ENCODE peak calls at places on chromosomes 12 and 14, in nine cellular contexts. C is substantia nigra, K is NCI-H2081, S is DMS79, D is Right ventricle myocardium superior, N is Panc1, U is HTR-8/SVneo, L is frontal cortex, Y is osteoblast. P is an unnamed sample.

GRCh38 chr12:128365831-128366231 is 98.9 kb downstream of the TMEM132C start:
- DNase-seq in N (no peak), K (no peak), Y (no peak), U (no peak), D (peak), C (peak), L (peak), S (no peak), P (no peak)

GRCh38 chr12:118307069-118307954 is 65.4 kb downstream of the TAOK3 start:
- DNase-seq in L (no peak), D (no peak), S (no peak), Y (peak), C (no peak), U (peak), K (no peak), N (no peak), P (no peak)

GRCh38 chr12:79534029-79534867 is 156.5 kb downstream of the PAWR start:
- DNase-seq in D (no peak), U (no peak), C (no peak), N (no peak), Y (no peak), S (no peak), L (no peak), K (no peak), P (no peak)

GRCh38 chr14:100285021-100285912 is 21.0 kb downstream of the SLC25A29 start:
- DNase-seq in K (peak), N (no peak), Y (peak), L (peak), U (peak), C (peak), D (peak), S (peak), P (peak)

GRCh38 chr12:6476496-6476895 is 6.0 kb upstream of the VAMP1 start:
- DNase-seq in D (no peak), S (no peak), K (no peak), N (no peak), C (no peak), Y (peak), U (no peak), L (no peak), P (no peak)

GRCh38 chr12:12705833-12706520 is 10.0 kb upstream of the GPR19 start:
- DNase-seq in N (no peak), D (peak), K (no peak), Y (no peak), L (no peak), C (no peak), U (no peak), S (no peak), P (no peak)

GRCh38 chr14:96027356-96028335 is 11.5 kb upstream of the C14orf132 start:
- DNase-seq in D (no peak), U (no peak), C (no peak), N (no peak), K (no peak), S (no peak), Y (no peak), L (no peak), P (no peak)

GRCh38 chr14:39617537-39617936 is 185.3 kb upstream of the FBXO33 start:
- DNase-seq in U (no peak), Y (no peak), D (no peak), N (no peak), S (no peak), K (no peak), C (no peak), L (no peak), P (no peak)

GRCh38 chr12:6607751-6608591 is 792 bp upstream of the CHD4 start:
- DNase-seq in D (no peak), Y (peak), C (no peak), L (peak), N (no peak), S (peak), K (peak), U (peak), P (no peak)

GRCh38 chr12:52362118-52362726 is 5.1 kb downstream of the KRT85 start:
- DNase-seq in K (no peak), D (no peak), C (no peak), L (no peak), S (peak), N (no peak), Y (peak), U (no peak), P (no peak)

GRCh38 chr12:108104657-108105056 is 24.4 kb upstream of the WSCD2 start:
- DNase-seq in U (no peak), S (no peak), D (no peak), L (no peak), Y (no peak), N (no peak), K (no peak), C (no peak), P (no peak)

GRCh38 chr14:83826838-83827237 is 1703.1 kb upstream of the FLRT2 start:
- DNase-seq in U (no peak), N (no peak), Y (no peak), K (no peak), D (no peak), S (no peak), C (no peak), L (no peak), P (no peak)

GRCh38 chr14:101441710-101442109 is 119.6 kb upstream of the DIO3 start:
- DNase-seq in Y (peak), S (no peak), U (no peak), D (no peak), K (no peak), C (no peak), N (no peak), L (no peak), P (no peak)

GRCh38 chr14:38342803-38343202 is 86.9 kb upstream of the CLEC14A start:
- DNase-seq in C (no peak), U (peak), S (no peak), N (no peak), L (no peak), K (no peak), Y (no peak), D (no peak), P (no peak)

GRCh38 chr12:104212516-104212915 is 3.1 kb upstream of the TXNRD1 start:
- DNase-seq in U (no peak), D (no peak), K (no peak), L (no peak), Y (peak), C (no peak), S (no peak), N (no peak), P (no peak)

GRCh38 chr14:103155013-103155412 is 31.8 kb downstream of the TNFAIP2 start:
- DNase-seq in Y (peak), L (peak), S (no peak), U (peak), D (peak), C (no peak), K (no peak), N (peak), P (no peak)

GRCh38 chr12:1842183-1842904 is 22.0 kb downstream of the LRTM2 start:
- DNase-seq in L (no peak), N (no peak), D (no peak), S (no peak), K (no peak), U (no peak), Y (peak), C (no peak), P (no peak)

GRCh38 chr12:102343361-102344121 is 136.8 kb downstream of the IGF1 start:
- DNase-seq in D (no peak), K (no peak), N (no peak), U (no peak), C (no peak), L (no peak), S (no peak), Y (no peak), P (no peak)

GRCh38 chr12:124867389-124867930 is 3.8 kb upstream of the SCARB1 start:
- DNase-seq in Y (no peak), U (no peak), D (no peak), K (no peak), N (no peak), C (no peak), S (no peak), L (no peak), P (no peak)

GRCh38 chr12:51850081-51850932 is 1.8 kb upstream of the FIGNL2 start:
- DNase-seq in D (no peak), Y (peak), C (no peak), L (no peak), S (no peak), U (no peak), K (no peak), N (no peak), P (no peak)

GRCh38 chr12:75366629-75367028 is 24.3 kb upstream of the GLIPR1L2 start:
- DNase-seq in U (no peak), Y (no peak), N (no peak), L (no peak), S (no peak), D (no peak), K (no peak), C (no peak), P (no peak)

GRCh38 chr12:42886160-42886559 is 296.6 kb upstream of the PRICKLE1 start:
- DNase-seq in K (no peak), S (no peak), D (no peak), C (no peak), N (no peak), U (no peak), Y (no peak), L (no peak), P (no peak)

GRCh38 chr12:93733358-93733757 is 56.2 kb downstream of the CRADD start:
- DNase-seq in U (no peak), D (peak), Y (no peak), K (no peak), N (no peak), C (no peak), S (no peak), L (no peak), P (no peak)